ENCODE peak calls at places on chromosome 7, in ten cellular contexts. Q, E, R, H, V, M, C, L, W and P are unnamed samples.

GRCh38 chr7:90232440-90232839 is 12.5 kb upstream of the CFAP69 start:
- DNase-seq in V (no peak), R (no peak), W (no peak), Q (no peak), L (no peak), H (no peak), C (no peak), M (no peak), E (no peak), P (no peak)

GRCh38 chr7:120259382-120259781 is 13.6 kb upstream of the KCND2 start:
- DNase-seq in Q (no peak), C (no peak), V (no peak), E (no peak), W (no peak), M (no peak), H (no peak), L (no peak), R (no peak), P (no peak)

GRCh38 chr7:135673360-135673706 is 11.0 kb downstream of the STMP1 start:
- DNase-seq in E (no peak), H (no peak), C (no peak), Q (no peak), V (peak; percentile 64), R (no peak), L (no peak), W (no peak), M (no peak), P (no peak)

GRCh38 chr7:141354251-141354650 is 197.0 kb upstream of the AGK start:
- DNase-seq in W (no peak), C (no peak), E (no peak), R (no peak), V (peak; percentile 74), L (no peak), M (no peak), H (no peak), Q (no peak), P (no peak)

GRCh38 chr7:141430426-141431142 is 120.6 kb upstream of the AGK start:
- DNase-seq in V (no peak), W (no peak), C (peak; percentile 61), R (no peak), M (no peak), Q (no peak), L (no peak), E (peak; percentile 27), H (no peak), P (no peak)

GRCh38 chr7:867001-867405 is 9.4 kb upstream of the GET4 start:
- DNase-seq in M (no peak), E (peak; percentile 79), Q (no peak), L (no peak), W (no peak), V (no peak), H (peak; percentile 82), C (no peak), R (no peak), P (peak; percentile 68)

GRCh38 chr7:37031571-37032257 is 307.4 kb upstream of the AOAH start:
- DNase-seq in R (no peak), H (peak; percentile 96), C (peak; percentile 66), L (peak; percentile 33), M (peak; percentile 50), E (peak; percentile 95), V (peak; percentile 100), W (peak; percentile 50), Q (no peak), P (peak; percentile 68)

GRCh38 chr7:43729214-43729923 is at the start of gene COA1:
- DNase-seq in C (peak; percentile 90), V (peak; percentile 97), M (peak; percentile 88), H (peak; percentile 82), E (peak; percentile 93), R (peak; percentile 93), L (peak; percentile 83), W (peak; percentile 86), Q (peak; percentile 50), P (peak; percentile 46)

GRCh38 chr7:121101621-121102020 is 113.1 kb downstream of the CPED1 start:
- DNase-seq in E (no peak), Q (no peak), V (no peak), W (no peak), C (no peak), R (no peak), H (no peak), L (no peak), M (no peak), P (no peak)

GRCh38 chr7:47720141-47720906 is 138.4 kb upstream of the TNS3 start:
- DNase-seq in R (peak; percentile 27), C (no peak), M (no peak), V (peak; percentile 32), H (peak; percentile 69), W (no peak), E (no peak), L (no peak), Q (no peak), P (no peak)

GRCh38 chr7:121436688-121437087 is 40.6 kb upstream of the FAM3C start:
- DNase-seq in C (no peak), E (no peak), M (no peak), L (no peak), V (no peak), R (no peak), H (no peak), Q (no peak), W (no peak), P (no peak)